ENCODE peak calls at places on chromosomes 12 and 14, in eight cellular contexts. Y is esophagus squamous epithelium, T is A549, C is uterus, U is gastrocnemius medialis, A is H54, K is HCT116, J is IMR-90. L is an unnamed sample.

GRCh38 chr14:104933721-104934379 is 9.2 kb downstream of the PLD4 start:
- DNase-seq in K (no peak), C (peak), J (no peak), Y (no peak), T (no peak), U (no peak), A (no peak), L (peak)

GRCh38 chr12:113351089-113351488 is 7.3 kb upstream of the PLBD2 start:
- DNase-seq in A (no peak), U (no peak), K (no peak), Y (no peak), J (no peak), C (no peak), T (no peak), L (no peak)

GRCh38 chr12:51647647-51648046 is 56.6 kb downstream of the SCN8A start:
- DNase-seq in K (no peak), J (no peak), U (no peak), C (no peak), Y (no peak), T (no peak), A (no peak), L (no peak)

GRCh38 chr12:47308672-47309071 is 228.9 kb upstream of the AMIGO2 start:
- DNase-seq in K (no peak), J (no peak), T (no peak), Y (no peak), U (no peak), A (no peak), C (no peak), L (no peak)

GRCh38 chr14:33386771-33387170 is 448.1 kb downstream of the NPAS3 start:
- DNase-seq in Y (no peak), J (no peak), A (no peak), U (no peak), K (no peak), T (no peak), C (no peak), L (no peak)

GRCh38 chr14:34227834-34228662 is 234.0 kb downstream of the SPTSSA start:
- DNase-seq in T (peak), U (peak), K (peak), J (peak), C (peak), Y (no peak), A (peak), L (peak)

GRCh38 chr14:45072121-45072520 is 11.8 kb upstream of the PRPF39 start:
- DNase-seq in U (no peak), J (no peak), C (no peak), K (no peak), T (no peak), A (no peak), Y (no peak), L (no peak)

GRCh38 chr14:68780358-68781160 is 12.3 kb downstream of the ZFP36L1 start:
- DNase-seq in T (peak), K (no peak), U (peak), C (peak), J (peak), A (no peak), Y (no peak), L (peak)

GRCh38 chr12:68367903-68368302 is 35.7 kb upstream of the MDM1 start:
- DNase-seq in J (no peak), A (no peak), Y (no peak), T (peak), K (no peak), C (no peak), U (no peak), L (no peak)

GRCh38 chr14:23568600-23569310 is 1.2 kb upstream of the AP1G2 start:
- DNase-seq in K (no peak), U (no peak), J (no peak), T (peak), A (no peak), C (no peak), Y (no peak), L (peak)

GRCh38 chr12:98401427-98401826 is 114.0 kb upstream of the TMPO start:
- DNase-seq in K (no peak), U (no peak), T (no peak), C (no peak), Y (no peak), J (no peak), A (no peak), L (no peak)

GRCh38 chr14:106069786-106070185 is 543.4 kb downstream of the TMEM121 start:
- DNase-seq in T (no peak), U (no peak), Y (no peak), J (no peak), A (no peak), K (no peak), C (no peak), L (no peak)

GRCh38 chr12:9114946-9115345 is 773 bp downstream of the A2M start:
- DNase-seq in C (no peak), T (no peak), J (no peak), U (no peak), Y (no peak), A (no peak), K (no peak), L (no peak)

GRCh38 chr14:54529811-54530210 is 20.1 kb downstream of the CGRRF1 start:
- DNase-seq in T (no peak), U (no peak), A (no peak), J (peak), C (no peak), K (no peak), Y (no peak), L (no peak)

GRCh38 chr14:105864651-105865265 is 338.4 kb downstream of the TMEM121 start:
- DNase-seq in C (peak), J (no peak), Y (no peak), U (no peak), A (no peak), K (no peak), T (no peak), L (no peak)

GRCh38 chr12:63844391-63845341 is at the start of gene SRGAP1:
- DNase-seq in U (peak), Y (no peak), C (peak), J (peak), K (no peak), T (peak), A (peak), L (peak)

GRCh38 chr12:81558031-81558430 is 201.1 kb downstream of the PPFIA2 start:
- DNase-seq in J (peak), U (no peak), Y (no peak), K (no peak), C (no peak), T (no peak), A (no peak), L (no peak)

GRCh38 chr12:54390668-54391551 is 6.4 kb upstream of the ZNF385A start:
- DNase-seq in K (no peak), J (no peak), T (no peak), Y (no peak), A (no peak), C (no peak), U (no peak), L (peak)
- TF ChIP-seq POLR2A in K (no peak), J (no peak), T (no peak), Y (no peak), A (no peak), C (no peak), U (no peak), L (no peak)

DNA sequence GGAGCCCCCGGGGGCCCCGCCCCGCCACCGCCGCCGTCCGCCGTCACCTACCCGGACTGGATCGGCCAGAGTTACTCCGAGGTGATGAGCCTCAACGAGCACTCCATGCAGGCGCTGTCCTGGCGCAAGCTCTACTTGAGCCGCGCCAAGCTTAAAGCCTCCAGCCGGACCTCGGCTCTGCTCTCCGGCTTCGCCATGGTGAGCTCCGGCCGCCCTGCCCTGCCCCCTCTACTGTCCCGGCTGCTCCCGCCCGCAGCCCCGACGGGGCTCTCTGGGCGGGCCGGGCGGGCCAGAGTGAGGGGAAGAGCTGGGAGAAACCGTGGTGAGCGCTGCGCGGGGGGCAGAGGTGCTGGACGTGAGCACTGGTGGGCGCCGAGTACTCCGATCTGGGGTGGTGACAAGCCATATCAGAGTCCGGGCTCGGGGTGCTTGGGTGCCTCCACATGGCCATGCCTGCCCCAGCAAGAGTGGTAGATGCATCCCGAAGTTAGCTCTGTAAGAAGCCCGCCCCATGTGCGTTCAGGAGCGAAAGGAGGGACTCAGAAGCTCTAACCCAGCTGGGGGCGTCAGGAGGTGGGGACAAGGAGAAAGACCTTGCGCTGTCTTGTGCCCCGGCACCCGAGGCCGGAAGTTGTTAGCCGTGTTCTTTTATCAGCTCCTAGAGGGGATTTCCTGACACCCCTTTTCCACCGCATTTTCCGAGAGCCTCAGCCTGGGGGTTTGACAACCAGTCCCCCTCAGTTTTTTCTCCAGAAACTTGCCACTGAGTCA is 708 bp downstream of the ORAI1 start:
- DNase-seq in K (no peak), Y (no peak), T (peak), J (peak), A (peak), U (peak), C (peak), L (peak)
- TF ChIP-seq POLR2A in K (no peak), Y (no peak), T (no peak), J (no peak), A (peak), U (no peak), C (no peak), L (no peak)

DNA sequence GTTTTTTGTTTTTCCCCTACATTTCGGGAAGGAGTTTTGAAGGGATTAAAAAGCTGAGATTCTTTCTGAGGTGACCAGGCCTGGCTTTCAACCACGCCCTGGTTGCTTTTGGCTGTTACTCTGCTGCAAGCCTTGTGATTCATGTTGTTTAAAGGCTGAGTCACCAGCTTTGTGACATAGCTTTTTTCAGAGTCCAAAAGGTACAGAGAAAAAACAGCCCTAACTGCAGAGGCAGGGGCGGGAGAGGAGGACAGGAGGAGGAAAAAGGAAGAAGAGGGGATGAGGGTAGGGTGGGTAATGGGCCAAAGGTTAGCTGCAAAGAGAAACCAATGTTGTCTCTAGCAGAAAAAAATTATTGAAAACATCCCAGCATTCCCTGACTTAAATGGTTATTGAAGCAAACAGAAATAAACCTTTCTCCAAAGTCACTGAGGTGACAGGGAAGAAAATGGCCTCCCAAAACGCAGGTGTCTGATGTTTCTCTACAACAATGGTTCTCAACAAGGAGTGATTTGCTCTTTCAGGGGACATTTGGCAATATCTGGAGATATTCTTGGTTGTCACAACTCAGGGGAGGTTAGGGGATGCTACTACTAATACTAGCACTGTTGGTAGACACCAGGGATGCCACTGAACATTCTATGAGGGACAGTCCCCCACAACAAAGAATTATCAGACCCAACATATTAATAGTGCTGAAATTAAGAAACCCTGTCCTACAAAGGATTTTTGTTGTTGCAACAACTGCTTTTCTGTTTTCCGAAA is 2.1 kb upstream of the UBC start:
- DNase-seq in U (peak), Y (no peak), T (peak), J (peak), C (peak), K (peak), A (no peak), L (peak)
- TF ChIP-seq POLR2A in U (peak), Y (no peak), T (no peak), J (no peak), C (peak), K (no peak), A (peak), L (no peak)

GRCh38 chr12:12503384-12504078 is 59.1 kb downstream of the DUSP16 start:
- DNase-seq in C (no peak), A (no peak), J (no peak), K (no peak), Y (no peak), U (no peak), T (no peak), L (no peak)
- TF ChIP-seq POLR2A in C (no peak), A (no peak), J (no peak), K (no peak), Y (no peak), U (no peak), T (no peak), L (no peak)

GRCh38 chr12:116533343-116534248 is 25.6 kb upstream of the MAP1LC3B2 start:
- DNase-seq in U (peak), C (peak), Y (no peak), J (peak), T (peak), A (peak), K (peak), L (peak)
- TF ChIP-seq POLR2A in U (peak), C (peak), Y (no peak), J (no peak), T (no peak), A (no peak), K (peak), L (no peak)

GRCh38 chr12:76018111-76018510 is 13.5 kb downstream of the PHLDA1 start:
- DNase-seq in K (no peak), T (peak), A (no peak), U (no peak), J (peak), Y (no peak), C (no peak), L (no peak)

GRCh38 chr12:76018672-76019071 is 12.9 kb downstream of the PHLDA1 start:
- DNase-seq in Y (no peak), U (no peak), K (no peak), A (no peak), J (no peak), T (no peak), C (no peak), L (no peak)

GRCh38 chr12:76023069-76023690 is 8.4 kb downstream of the PHLDA1 start:
- DNase-seq in J (no peak), T (no peak), U (no peak), C (no peak), Y (no peak), K (no peak), A (no peak), L (no peak)

GRCh38 chr12:76020731-76021672 is 10.6 kb downstream of the PHLDA1 start:
- DNase-seq in A (no peak), J (peak), K (peak), T (peak), Y (no peak), C (peak), U (no peak), L (no peak)

GRCh38 chr12:76020281-76020680 is 11.3 kb downstream of the PHLDA1 start:
- DNase-seq in A (no peak), K (peak), U (no peak), J (peak), Y (no peak), T (peak), C (no peak), L (no peak)
- TF ChIP-seq POLR2A in A (no peak), K (no peak), U (no peak), J (peak), Y (no peak), T (no peak), C (no peak), L (no peak)

DNA sequence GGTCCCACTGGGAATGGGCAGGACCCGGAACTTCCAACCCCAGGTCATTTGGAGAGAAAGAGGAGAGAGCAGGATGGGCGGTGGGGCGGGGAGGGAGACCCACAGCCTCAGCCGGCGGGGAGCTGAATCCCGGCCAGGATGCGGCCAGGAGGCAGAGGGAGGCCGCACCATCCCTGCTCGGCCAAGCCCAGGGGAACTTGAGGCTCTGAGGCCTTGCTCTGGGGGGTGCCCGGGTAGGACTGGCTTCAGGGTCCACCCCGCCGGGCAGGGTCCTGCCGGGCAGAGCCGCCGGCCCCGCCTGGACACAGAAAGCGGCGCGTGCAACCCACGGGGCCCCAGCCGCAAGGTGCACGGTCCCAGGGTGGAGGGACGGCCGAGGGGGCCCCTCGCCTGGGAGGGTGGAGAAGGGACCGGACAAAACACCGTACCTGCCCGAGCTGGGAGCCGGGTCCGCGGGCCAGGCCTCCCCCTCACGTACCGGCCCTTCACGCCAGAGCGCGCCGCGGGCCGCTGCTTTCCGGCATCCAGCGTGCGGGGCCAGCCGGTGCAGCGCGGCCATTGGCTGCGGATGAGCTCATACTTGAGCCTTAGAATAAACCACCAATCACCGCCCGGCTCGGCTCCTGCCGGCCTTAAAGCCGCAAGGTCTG is at the start of gene RPS6KL1:
- DNase-seq in K (peak), J (peak), T (peak), U (peak), Y (no peak), A (no peak), C (peak), L (peak)
- TF ChIP-seq POLR2A in K (no peak), J (no peak), T (no peak), U (peak), Y (no peak), A (no peak), C (no peak), L (no peak)

GRCh38 chr14:49581961-49582210 is 4.3 kb downstream of the RPS29 start:
- DNase-seq in T (no peak), A (no peak), K (no peak), C (no peak), Y (no peak), J (no peak), U (no peak), L (no peak)

GRCh38 chr14:49583629-49584028 is 2.6 kb downstream of the RPS29 start:
- DNase-seq in T (no peak), U (no peak), J (peak), Y (no peak), K (no peak), A (no peak), C (no peak), L (no peak)

GRCh38 chr14:49582211-49582977 is 3.8 kb downstream of the RPS29 start:
- DNase-seq in A (no peak), T (no peak), Y (no peak), K (no peak), C (no peak), U (no peak), J (no peak), L (no peak)

GRCh38 chr14:49585803-49586672 is at the start of gene RPS29:
- DNase-seq in J (peak), C (peak), T (peak), Y (peak), K (peak), U (peak), A (peak), L (peak)

DNA sequence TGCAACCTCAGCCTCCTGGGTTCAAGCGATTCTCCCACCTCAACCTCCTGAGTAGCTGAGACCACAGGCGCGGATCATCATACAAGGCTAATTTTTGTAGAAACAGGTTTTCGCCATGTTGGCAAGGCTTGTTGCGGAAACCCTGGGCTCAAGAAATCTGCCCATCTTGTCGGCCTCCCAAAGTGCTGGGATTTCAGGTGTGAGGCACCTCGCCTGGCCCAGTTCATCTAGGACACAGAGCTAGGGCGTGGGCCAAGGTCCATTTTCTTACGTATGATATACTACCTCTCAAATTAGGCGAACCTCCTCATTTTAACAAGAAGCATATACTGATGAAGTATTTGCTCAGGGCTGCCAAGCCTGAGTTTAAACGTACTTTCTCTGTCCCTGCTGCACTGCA is 2.1 kb downstream of the RPS29 start:
- DNase-seq in Y (no peak), K (no peak), A (no peak), C (no peak), J (no peak), U (no peak), T (no peak), L (no peak)
- TF ChIP-seq POLR2A in Y (no peak), K (no peak), A (no peak), C (no peak), J (no peak), U (no peak), T (no peak), L (no peak)